ENCODE peak calls at places on chromosome 17, in seven cellular contexts. G, J, H, S, I, T and M are unnamed samples. For H3K4me1, the result is how much of the 10 kb centered on the place peaks cover.

GRCh38 chr17:20944014-20944905 is 98.6 kb downstream of the USP22 start:
- DNase-seq in G (peak), J (no peak), H (peak), S (no peak), I (no peak), T (no peak), M (peak)

GRCh38 chr17:19303367-19303776 is 59.2 kb downstream of the B9D1 start:
- DNase-seq in G (no peak), J (no peak), H (no peak), S (no peak), I (no peak), T (no peak), M (no peak)

GRCh38 chr17:7252176-7253043 is at the start of gene ELP5:
- DNase-seq in G (peak), J (peak), H (peak), S (peak), I (peak), T (no peak), M (peak)

GRCh38 chr17:56785396-56785795 is 48.3 kb downstream of the C17orf67 start:
- DNase-seq in G (no peak), J (no peak), H (peak), S (no peak), I (peak), T (peak), M (no peak)

GRCh38 chr17:62162898-62163297 is 97.8 kb upstream of the MED13 start:
- DNase-seq in G (no peak), J (no peak), H (no peak), S (no peak), I (no peak), T (no peak), M (no peak)

GRCh38 chr17:1709971-1710806 is at the start of gene TLCD2:
- DNase-seq in G (no peak), J (peak), H (peak), S (peak), I (peak), T (no peak), M (no peak)

GRCh38 chr17:79301469-79301868 is 226.8 kb downstream of the ENGASE start:
- DNase-seq in G (no peak), J (no peak), H (no peak), S (no peak), I (no peak), T (no peak), M (no peak)

GRCh38 chr17:50664788-50665458 is 30.2 kb downstream of the ABCC3 start:
- DNase-seq in G (no peak), J (no peak), H (no peak), S (no peak), I (no peak), T (no peak), M (no peak)

GRCh38 chr17:15262291-15263205 is 2.6 kb downstream of the PMP22 start:
- DNase-seq in G (no peak), J (peak), H (peak), S (peak), I (peak), T (no peak), M (peak)

GRCh38 chr17:14427914-14428639 is 127.2 kb downstream of the HS3ST3B1 start:
- DNase-seq in G (peak), J (no peak), H (no peak), S (no peak), I (no peak), T (no peak), M (no peak)

GRCh38 chr17:64009571-64010402 is 10.6 kb downstream of the ICAM2 start:
- DNase-seq in G (no peak), J (peak), H (peak), S (peak), I (peak), T (no peak), M (no peak)

GRCh38 chr17:75832164-75832651 is 12.0 kb downstream of the UNC13D start:
- DNase-seq in G (no peak), J (peak), H (peak), S (peak), I (peak), T (no peak), M (no peak)

GRCh38 chr17:73156887-73157870 is 7.6 kb upstream of the SSTR2 start:
- DNase-seq in G (no peak), J (no peak), H (no peak), S (no peak), I (no peak), T (no peak), M (no peak)

GRCh38 chr17:3794890-3795757 is 5.9 kb downstream of the ITGAE start:
- DNase-seq in G (no peak), J (peak), H (no peak), S (no peak), I (peak), T (no peak), M (no peak)

GRCh38 chr17:49914096-49914490 is 54.9 kb upstream of the DLX4 start:
- DNase-seq in G (no peak), J (no peak), H (no peak), S (no peak), I (no peak), T (no peak), M (no peak)

GRCh38 chr17:30363715-30364202 is 15.0 kb upstream of the CPD start:
- DNase-seq in G (peak), J (peak), H (peak), S (peak), I (peak), T (peak), M (no peak)

GRCh38 chr17:74314877-74315276 is 11.1 kb upstream of the KIF19 start:
- DNase-seq in G (no peak), J (no peak), H (no peak), S (no peak), I (no peak), T (no peak), M (no peak)

GRCh38 chr17:78674156-78674555 is 97.0 kb upstream of the DNAH17 start:
- DNase-seq in G (no peak), J (no peak), H (no peak), S (no peak), I (no peak), T (no peak), M (no peak)

GRCh38 chr17:30000755-30001257 is 59.4 kb downstream of the EFCAB5 start:
- DNase-seq in G (no peak), J (peak), H (peak), S (peak), I (peak), T (no peak), M (no peak)

GRCh38 chr17:50326831-50327364 is 19.0 kb upstream of the XYLT2 start:
- DNase-seq in G (no peak), J (no peak), H (no peak), S (no peak), I (no peak), T (no peak), M (no peak)

GRCh38 chr17:56850591-56850990 is 16.6 kb downstream of the DGKE start:
- DNase-seq in G (peak), J (no peak), H (no peak), S (no peak), I (no peak), T (no peak), M (no peak)

GRCh38 chr17:44115585-44116415 is 7.6 kb downstream of the HDAC5 start:
- DNase-seq in G (peak), J (peak), H (no peak), S (peak), I (peak), T (no peak), M (no peak)

GRCh38 chr17:45868276-45868675 is 23.6 kb downstream of the SPPL2C start:
- DNase-seq in G (no peak), J (no peak), H (no peak), S (no peak), I (no peak), T (no peak), M (no peak)

GRCh38 chr17:39027037-39027436 is 59.8 kb upstream of the FBXO47 start:
- DNase-seq in G (no peak), J (no peak), H (peak), S (peak), I (no peak), T (no peak), M (no peak)

GRCh38 chr17:38598536-38598935 is 7.2 kb downstream of the SRCIN1 start:
- DNase-seq in G (peak), J (peak), H (peak), S (peak), I (peak), T (peak), M (peak)

GRCh38 chr17:39001703-39002637 is 34.8 kb upstream of the FBXO47 start:
- DNase-seq in G (no peak), J (peak), H (peak), S (peak), I (peak), T (peak), M (no peak)

GRCh38 chr17:41026668-41027471 is at the start of gene KRTAP1-5:
- DNase-seq in G (no peak), J (peak), H (peak), S (peak), I (peak), T (no peak), M (no peak)

GRCh38 chr17:50052241-50052788 is 3.6 kb upstream of the ITGA3 start:
- DNase-seq in G (no peak), J (no peak), H (no peak), S (no peak), I (no peak), T (no peak), M (no peak)

GRCh38 chr17:8563024-8563776 is 67.3 kb downstream of the MYH10 start:
- DNase-seq in G (no peak), J (no peak), H (no peak), S (no peak), I (no peak), T (no peak), M (no peak)

GRCh38 chr17:3712811-3713463 is 10.8 kb upstream of the HASPIN start:
- DNase-seq in G (no peak), J (peak), H (no peak), S (no peak), I (no peak), T (no peak), M (no peak)

GRCh38 chr17:64157669-64158180 is 27.8 kb upstream of the ERN1 start:
- DNase-seq in G (no peak), J (no peak), H (no peak), S (no peak), I (no peak), T (no peak), M (no peak)

GRCh38 chr17:75634376-75634740 is 1.1 kb downstream of the SMIM5 start:
- DNase-seq in G (no peak), J (no peak), H (no peak), S (no peak), I (no peak), T (no peak), M (no peak)

GRCh38 chr17:68600881-68601564 is at the start of gene FAM20A:
- DNase-seq in G (no peak), J (peak), H (no peak), S (no peak), I (no peak), T (no peak), M (no peak)

GRCh38 chr17:35119370-35120185 is at the start of gene RAD51D:
- DNase-seq in G (peak), J (peak), H (peak), S (peak), I (peak), T (no peak), M (peak)

GRCh38 chr17:67602974-67603373 is 114.8 kb upstream of the NOL11 start:
- DNase-seq in G (peak), J (peak), H (peak), S (peak), I (peak), T (no peak), M (peak)

GRCh38 chr17:67582632-67583230 is 135.0 kb upstream of the NOL11 start:
- DNase-seq in G (no peak), J (peak), H (no peak), S (peak), I (peak), T (no peak), M (no peak)

GRCh38 chr17:59779521-59779920 is 72.1 kb downstream of the VMP1 start:
- DNase-seq in G (no peak), J (no peak), H (no peak), S (no peak), I (no peak), T (no peak), M (no peak)

GRCh38 chr17:28948873-28949184 is 2.5 kb downstream of the PHF12 start:
- DNase-seq in G (no peak), J (no peak), H (no peak), S (no peak), I (peak), T (no peak), M (no peak)

GRCh38 chr17:17874478-17874877 is 37.7 kb upstream of the SREBF1 start:
- DNase-seq in G (no peak), J (peak), H (peak), S (peak), I (peak), T (peak), M (no peak)
- H3K4me3 ChIP-seq in G (no peak), J (no peak), H (no peak), S (no peak), I (no peak), T (no peak), M (no peak)

GRCh38 chr17:27246537-27246936 is 47.4 kb upstream of the WSB1 start:
- DNase-seq in G (no peak), J (no peak), H (no peak), S (no peak), I (no peak), T (no peak), M (no peak)
- H3K4me1 ChIP-seq in G (under half), J (under half), H (under half), S (under half), I (under half), T (under half), M (under half)

GRCh38 chr17:58411408-58411894 is 5.9 kb downstream of the RNF43 start:
- DNase-seq in G (no peak), J (no peak), H (peak), S (no peak), I (no peak), T (no peak), M (no peak)

GRCh38 chr17:58412064-58412703 is 5.2 kb downstream of the RNF43 start:
- DNase-seq in G (no peak), J (no peak), H (no peak), S (no peak), I (no peak), T (no peak), M (no peak)

GRCh38 chr17:58414596-58414997 is 2.7 kb downstream of the RNF43 start:
- DNase-seq in G (no peak), J (no peak), H (peak), S (no peak), I (no peak), T (no peak), M (no peak)

GRCh38 chr17:58413684-58414083 is 3.6 kb downstream of the RNF43 start:
- DNase-seq in G (no peak), J (no peak), H (no peak), S (no peak), I (no peak), T (no peak), M (no peak)

GRCh38 chr17:58412910-58413630 is 4.3 kb downstream of the RNF43 start:
- DNase-seq in G (no peak), J (peak), H (peak), S (peak), I (peak), T (no peak), M (no peak)
- H3K9ac ChIP-seq in G (no peak), J (no peak), H (peak), S (no peak), I (no peak), T (peak), M (no peak)

GRCh38 chr17:81386141-81386645 is 9.1 kb upstream of the BAHCC1 start:
- DNase-seq in G (no peak), J (no peak), H (no peak), S (no peak), I (no peak), T (no peak), M (no peak)
- H3K4me3 ChIP-seq in G (no peak), J (peak), H (no peak), S (no peak), I (no peak), T (peak), M (no peak)

DNA sequence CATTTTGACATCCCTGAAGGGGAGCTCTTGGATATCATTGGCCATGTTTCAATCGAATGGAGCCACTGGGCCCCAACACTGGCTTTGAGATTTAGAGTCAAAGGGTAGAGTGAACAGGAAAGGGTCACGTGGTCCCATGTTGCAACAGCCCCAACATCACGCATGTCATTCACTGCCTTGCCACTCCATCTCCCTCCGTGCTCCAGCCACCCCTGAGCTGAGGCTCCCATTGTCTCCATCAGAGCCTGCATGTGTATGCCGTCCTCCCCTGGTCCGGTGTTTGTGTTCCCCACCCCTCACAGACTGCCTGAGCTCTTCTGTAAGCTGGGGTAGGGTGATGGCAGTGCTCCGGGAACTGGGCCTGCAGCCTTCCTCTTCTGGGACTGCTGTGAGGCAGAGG is 12.1 kb downstream of the NFE2L1 start:
- DNase-seq in G (no peak), J (no peak), H (no peak), S (no peak), I (no peak), T (no peak), M (no peak)
- H3K4me1 ChIP-seq in G (under half), J (under half), H (under half), S (under half), I (under half), T (under half), M (under half)

DNA sequence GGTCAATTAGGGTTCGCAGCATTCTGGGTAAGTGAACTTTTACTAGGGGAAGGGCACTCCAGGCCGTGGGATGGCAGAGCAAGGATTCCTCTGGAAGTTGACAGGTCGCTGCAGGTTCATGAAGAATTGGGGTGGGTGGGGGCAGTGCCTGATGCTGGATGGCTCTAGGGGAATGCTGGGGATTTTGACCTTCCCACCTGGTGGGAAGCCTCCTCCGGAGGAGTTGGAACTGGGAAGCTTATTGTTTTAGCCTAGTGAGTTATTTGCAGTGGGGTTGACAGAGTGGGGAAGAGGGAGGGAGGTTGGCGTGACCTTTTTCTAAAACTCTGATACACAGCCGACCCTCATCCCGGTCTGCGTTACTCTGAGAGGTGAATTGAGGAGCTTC is 606 bp upstream of the C17orf113 start:
- DNase-seq in G (no peak), J (no peak), H (no peak), S (no peak), I (no peak), T (no peak), M (no peak)
- H3K9ac ChIP-seq in G (no peak), J (no peak), H (no peak), S (no peak), I (no peak), T (peak), M (peak)

DNA sequence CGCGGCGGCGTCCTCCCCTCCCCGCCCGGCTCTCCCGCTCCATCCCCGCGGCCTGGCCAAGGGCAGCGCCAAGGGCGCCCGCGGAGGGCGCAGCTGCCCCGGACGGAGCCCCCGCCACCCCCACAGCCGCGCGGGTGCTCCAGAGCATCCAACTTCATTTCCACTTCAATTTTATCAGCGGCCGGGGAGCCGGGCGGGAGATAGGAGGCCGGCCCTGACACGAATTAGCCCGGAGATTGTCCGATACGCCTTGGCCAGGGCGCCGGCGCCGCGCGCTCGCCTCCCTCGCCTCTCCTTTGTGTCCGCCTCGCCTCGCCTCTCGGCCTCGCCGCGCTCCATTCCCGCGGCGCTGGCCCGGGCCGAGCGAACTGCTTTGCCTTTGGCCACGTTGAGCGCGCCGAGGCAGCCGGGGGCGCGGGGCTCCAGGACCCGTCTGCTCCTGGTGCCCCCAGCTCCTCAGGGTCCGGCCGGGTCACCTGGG is 129.1 kb upstream of the LHX1 start:
- DNase-seq in G (no peak), J (peak), H (peak), S (no peak), I (no peak), T (no peak), M (no peak)
- H3K4me3 ChIP-seq in G (no peak), J (no peak), H (no peak), S (no peak), I (no peak), T (peak), M (peak)

DNA sequence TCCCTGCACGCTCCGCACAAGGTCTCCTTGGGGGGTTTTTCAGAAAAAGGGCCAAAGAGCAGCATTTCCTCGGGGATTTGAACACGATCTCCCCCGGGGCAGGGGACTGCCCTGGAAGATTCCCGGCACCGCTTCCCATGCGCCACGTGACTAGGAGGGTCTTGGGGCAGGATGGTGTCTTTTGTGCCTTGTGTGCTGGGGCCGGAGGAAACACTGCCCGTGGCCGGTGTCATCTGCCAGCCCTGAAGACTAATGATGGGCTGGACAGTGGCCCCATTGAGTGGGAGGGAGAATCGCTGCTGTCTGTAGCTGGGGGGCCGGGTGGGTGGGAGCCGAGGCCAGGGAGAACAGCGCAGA is 315.1 kb downstream of the SEC14L1 start:
- DNase-seq in G (no peak), J (no peak), H (no peak), S (no peak), I (no peak), T (no peak), M (no peak)
- H3K4me1 ChIP-seq in G (under half), J (half or more), H (half or more), S (under half), I (half or more), T (under half), M (under half)